ENCODE peak calls at places on chromosome 11, in seven cellular contexts. P, M, I, B, N, G and L are unnamed samples. For H3K27me3 and H3K4me1, the result is how much of the 10 kb centered on the place peaks cover.

GRCh38 chr11:115930276-115930675 is 426.1 kb upstream of the CADM1 start:
- DNase-seq in I (no peak), N (no peak), P (no peak), G (no peak), M (no peak), B (no peak), L (no peak)

GRCh38 chr11:18312012-18312411 is 9.9 kb downstream of the HPS5 start:
- DNase-seq in B (no peak), I (no peak), M (no peak), G (no peak), N (no peak), P (no peak), L (no peak)

GRCh38 chr11:14583252-14584105 is 60.1 kb upstream of the PDE3B start:
- DNase-seq in N (no peak), M (no peak), G (peak), B (no peak), I (no peak), P (peak), L (no peak)

GRCh38 chr11:93020248-93021088 is 51.0 kb downstream of the MTNR1B start:
- DNase-seq in G (peak), I (peak), M (no peak), N (peak), B (peak), P (no peak), L (peak)

GRCh38 chr11:23903044-23903704 is 593.7 kb upstream of the LUZP2 start:
- DNase-seq in G (peak), M (no peak), B (no peak), N (peak), P (no peak), I (peak), L (peak)

GRCh38 chr11:11998091-11998781 is 10.2 kb downstream of the DKK3 start:
- DNase-seq in B (no peak), G (peak), I (peak), N (peak), M (no peak), P (no peak), L (peak)

GRCh38 chr11:33775832-33776231 is 1.5 kb upstream of the FBXO3 start:
- DNase-seq in B (no peak), P (no peak), I (no peak), G (peak), N (no peak), M (no peak), L (peak)

GRCh38 chr11:12179019-12179418 is 68.6 kb downstream of the MICAL2 start:
- DNase-seq in B (no peak), M (no peak), P (no peak), I (no peak), G (no peak), N (no peak), L (no peak)

GRCh38 chr11:83855237-83855636 is 569.1 kb upstream of the CCDC90B start:
- DNase-seq in G (no peak), I (no peak), P (no peak), M (no peak), N (no peak), B (no peak), L (no peak)

GRCh38 chr11:86459682-86460460 is 85.2 kb downstream of the CCDC81 start:
- DNase-seq in G (peak), B (peak), M (no peak), P (no peak), N (peak), I (peak), L (peak)

GRCh38 chr11:13335319-13335718 is 57.7 kb downstream of the BMAL1 start:
- DNase-seq in N (peak), P (peak), M (peak), G (peak), I (peak), B (peak), L (no peak)

GRCh38 chr11:116990061-116990473 is 108.2 kb downstream of the SIK3 start:
- DNase-seq in P (no peak), B (peak), I (peak), M (peak), N (no peak), G (peak), L (peak)

GRCh38 chr11:120135838-120136237 is 2.1 kb downstream of the TRIM29 start:
- DNase-seq in I (no peak), N (no peak), P (no peak), B (no peak), G (no peak), M (no peak), L (peak)

GRCh38 chr11:126608626-126609010 is 253.1 kb downstream of the ST3GAL4 start:
- DNase-seq in N (no peak), I (no peak), B (no peak), G (no peak), M (no peak), P (no peak), L (no peak)
- H3K27me3 ChIP-seq in N (under half), I (half or more), B (under half), G (under half), M (under half), P (under half), L (under half)

DNA sequence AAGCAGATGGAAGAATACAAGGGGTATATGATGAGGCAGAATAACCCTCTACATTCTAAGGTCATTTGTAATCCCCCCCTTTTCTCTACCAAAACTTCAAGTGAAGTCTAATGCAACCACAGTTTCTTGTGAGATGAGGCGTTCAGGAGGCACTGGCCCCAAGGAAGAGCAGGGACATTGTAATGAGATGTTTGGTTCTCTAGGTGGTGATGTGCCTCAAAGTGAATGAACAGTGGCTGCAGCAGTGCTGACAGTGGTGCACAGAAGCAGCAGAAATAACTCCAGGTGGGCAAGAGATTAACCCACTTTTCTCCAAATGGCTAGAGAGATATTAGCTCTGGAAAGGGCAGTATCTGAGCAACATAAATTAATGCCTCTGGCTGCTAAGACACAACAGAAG is 33.8 kb downstream of the PDGFD start:
- DNase-seq in P (peak), B (no peak), N (no peak), I (no peak), G (no peak), M (no peak), L (no peak)
- TF ChIP-seq CTCF in P (no peak), B (no peak), N (no peak), I (no peak), G (no peak), M (no peak), L (no peak)

GRCh38 chr11:43952401-43953342 is 10.2 kb downstream of the C11orf96 start:
- DNase-seq in M (peak), N (no peak), I (no peak), G (no peak), B (peak), P (no peak), L (no peak)

GRCh38 chr11:43952020-43952400 is 9.6 kb downstream of the C11orf96 start:
- DNase-seq in P (no peak), B (no peak), N (no peak), G (no peak), I (no peak), M (peak), L (no peak)

GRCh38 chr11:43950323-43950855 is 8.0 kb downstream of the C11orf96 start:
- DNase-seq in M (no peak), I (no peak), B (no peak), G (no peak), P (no peak), N (no peak), L (no peak)

GRCh38 chr11:43953521-43953920 is 11.1 kb downstream of the C11orf96 start:
- DNase-seq in G (no peak), M (peak), I (no peak), N (no peak), B (no peak), P (no peak), L (no peak)

DNA sequence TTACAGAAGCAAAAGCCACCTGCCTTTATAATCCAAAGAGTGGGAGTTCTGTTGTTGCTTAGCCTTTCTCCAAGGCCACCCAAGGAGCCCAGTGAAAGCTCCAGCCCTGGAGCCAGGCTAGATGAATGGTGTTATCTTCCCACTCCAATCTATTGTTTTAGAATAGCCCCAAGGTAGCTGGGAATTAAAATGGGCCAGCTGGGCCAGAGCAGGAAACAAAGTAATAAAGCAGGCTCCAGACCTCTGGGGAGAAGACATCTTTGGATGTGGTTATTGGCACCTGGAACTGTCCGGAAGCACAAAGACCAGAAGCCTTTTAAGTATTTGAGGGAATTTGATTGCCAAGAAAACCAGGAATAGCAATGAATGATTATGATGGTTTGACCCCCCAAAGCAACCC is 8.8 kb downstream of the C11orf96 start:
- DNase-seq in P (peak), M (no peak), I (no peak), G (no peak), N (no peak), B (no peak), L (no peak)
- H3K4me1 ChIP-seq in P (under half), M (half or more), I (under half), G (under half), N (under half), B (under half), L (under half)

GRCh38 chr11:19723572-19724342 is 11.1 kb downstream of the NAV2 start:
- DNase-seq in P (no peak), N (peak), M (no peak), G (peak), B (peak), I (peak), L (no peak)
- H3K27me3 ChIP-seq in P (under half), N (under half), M (under half), G (under half), B (under half), I (under half), L (under half)

GRCh38 chr11:112539741-112540140 is 279.1 kb upstream of the PLET1 start:
- DNase-seq in M (no peak), N (no peak), P (no peak), B (no peak), G (no peak), I (no peak), L (no peak)

GRCh38 chr11:112542479-112542878 is 281.8 kb upstream of the PLET1 start:
- DNase-seq in B (no peak), M (no peak), P (no peak), G (no peak), N (no peak), I (peak), L (no peak)

GRCh38 chr11:112543390-112543789 is 282.7 kb upstream of the PLET1 start:
- DNase-seq in N (no peak), B (no peak), I (no peak), M (no peak), G (no peak), P (no peak), L (no peak)

GRCh38 chr11:112540261-112540660 is 279.6 kb upstream of the PLET1 start:
- DNase-seq in N (no peak), P (no peak), M (no peak), B (no peak), G (no peak), I (no peak), L (no peak)

GRCh38 chr11:112541140-112541901 is 280.7 kb upstream of the PLET1 start:
- DNase-seq in P (no peak), B (no peak), G (no peak), I (no peak), M (no peak), N (no peak), L (no peak)
- TF ChIP-seq CTCF in P (no peak), B (no peak), G (no peak), I (no peak), M (no peak), N (no peak), L (no peak)

GRCh38 chr11:48305923-48306322 is at the start of gene OR4S1:
- DNase-seq in G (no peak), B (no peak), M (no peak), N (no peak), I (no peak), P (no peak), L (no peak)
- H3K4me1 ChIP-seq in G (under half), B (under half), M (under half), N (under half), I (under half), P (under half), L (under half)

DNA sequence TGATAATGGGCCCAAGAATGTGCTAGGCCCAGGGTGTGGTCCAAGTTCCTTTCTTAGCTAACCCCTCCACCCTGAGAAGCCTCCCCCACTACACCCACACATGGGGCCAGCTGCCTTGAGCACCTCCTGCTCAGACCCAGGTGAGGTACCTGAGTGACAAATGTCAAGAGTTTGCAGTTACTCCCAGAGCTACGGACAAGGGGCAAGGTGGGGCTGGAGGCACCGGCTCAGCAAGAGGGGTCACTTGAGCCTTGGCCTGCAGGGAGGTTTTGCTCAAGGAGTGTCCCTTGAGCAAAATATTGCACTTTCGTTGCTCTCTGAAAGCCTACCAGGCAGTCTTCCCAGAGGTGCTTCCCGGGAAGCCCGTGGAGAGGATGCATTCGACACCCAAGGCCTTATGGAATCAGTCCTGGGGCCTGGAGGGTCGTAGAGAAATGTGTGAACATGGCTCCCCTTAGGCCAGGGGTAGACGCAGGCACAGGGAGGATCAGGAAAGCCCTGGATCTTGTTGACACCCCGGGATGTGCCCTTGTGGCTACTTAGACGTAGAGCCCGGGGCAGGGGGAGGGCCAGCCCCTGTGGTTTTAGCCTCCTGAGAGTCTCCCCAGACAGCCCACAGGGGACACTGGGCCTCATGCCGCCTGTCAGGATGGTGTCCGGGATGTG is 114.2 kb downstream of the KCNQ1 start:
- DNase-seq in I (no peak), G (no peak), B (no peak), P (no peak), M (no peak), N (no peak), L (no peak)
- H3K27me3 ChIP-seq in I (under half), G (under half), B (under half), P (under half), M (under half), N (under half), L (under half)

GRCh38 chr11:125299821-125300220 is 135.3 kb downstream of the PKNOX2 start:
- DNase-seq in N (no peak), B (no peak), M (no peak), G (no peak), P (no peak), I (no peak), L (no peak)

GRCh38 chr11:125299061-125299616 is 134.6 kb downstream of the PKNOX2 start:
- DNase-seq in I (no peak), N (no peak), G (no peak), P (no peak), M (no peak), B (no peak), L (no peak)

GRCh38 chr11:125300791-125301218 is 136.3 kb downstream of the PKNOX2 start:
- DNase-seq in M (no peak), G (peak), I (peak), P (no peak), B (no peak), N (peak), L (peak)

GRCh38 chr11:125303186-125303585 is 138.6 kb downstream of the PKNOX2 start:
- DNase-seq in N (no peak), G (no peak), P (no peak), B (no peak), I (no peak), M (no peak), L (no peak)

DNA sequence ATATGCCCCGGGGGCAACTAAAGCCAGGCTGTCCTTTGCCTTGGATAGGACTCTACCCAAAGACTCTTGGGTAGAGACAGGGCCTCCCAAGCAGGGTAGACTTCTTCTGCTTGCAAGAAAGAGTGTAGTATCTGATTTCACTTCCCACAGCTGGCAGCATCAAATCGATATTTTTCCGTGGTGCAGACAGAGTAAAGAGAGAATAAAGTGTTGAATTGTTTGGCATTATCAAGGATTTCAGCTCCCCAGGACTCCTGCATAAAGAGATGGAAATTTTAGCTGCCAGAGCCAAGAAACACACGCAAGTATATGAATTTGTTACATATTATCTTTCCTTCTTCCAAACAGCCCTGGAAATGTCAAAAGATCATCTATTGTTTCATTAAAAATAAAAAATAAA is 136.8 kb downstream of the PKNOX2 start:
- DNase-seq in N (peak), P (no peak), I (no peak), G (no peak), M (no peak), B (no peak), L (no peak)
- TF ChIP-seq CTCF in N (no peak), P (no peak), I (no peak), G (no peak), M (no peak), B (no peak), L (no peak)